ENCODE peak calls at places on chromosomes 16 and 17, in six cellular contexts. One of them, this sample, is unnamed.
A peak's percentile ranks its signal among the peaks of the same experiment; 100 is the strongest.

GRCh38 chr16:69830534-69831211 is 68.5 kb downstream of the WWP2 start:
- DNase-seq in BJ: no peak
- DNase-seq in cardiac fibroblast: no peak
- DNase-seq in HAP-1: no peak
- DNase-seq in NB4: no peak
- DNase-seq in lower leg skin: no peak
- DNase-seq in this sample: no peak

GRCh38 chr16:49483251-49483650 is 109.6 kb downstream of the C16orf78 start:
- DNase-seq in cardiac fibroblast: no peak
- DNase-seq in HAP-1: no peak
- DNase-seq in lower leg skin: peak; percentile 68
- DNase-seq in BJ: no peak
- DNase-seq in NB4: no peak
- DNase-seq in this sample: no peak

GRCh38 chr16:17474572-17474971 is 3.8 kb upstream of the XYLT1 start:
- DNase-seq in BJ: no peak
- DNase-seq in cardiac fibroblast: no peak
- DNase-seq in lower leg skin: peak; percentile 87
- DNase-seq in NB4: peak; percentile 65
- DNase-seq in HAP-1: no peak
- DNase-seq in this sample: no peak

GRCh38 chr17:43829738-43830137 is 3.2 kb downstream of the MPP3 start:
- DNase-seq in BJ: no peak
- DNase-seq in NB4: no peak
- DNase-seq in lower leg skin: no peak
- DNase-seq in cardiac fibroblast: no peak
- DNase-seq in HAP-1: no peak
- DNase-seq in this sample: no peak

GRCh38 chr17:18157354-18157985 is 26.2 kb upstream of the ALKBH5 start:
- DNase-seq in NB4: peak; percentile 32
- DNase-seq in BJ: no peak
- DNase-seq in lower leg skin: no peak
- DNase-seq in HAP-1: no peak
- DNase-seq in cardiac fibroblast: no peak
- DNase-seq in this sample: no peak

GRCh38 chr16:9885876-9886275 is 296.4 kb downstream of the GRIN2A start:
- DNase-seq in NB4: no peak
- DNase-seq in HAP-1: no peak
- DNase-seq in cardiac fibroblast: no peak
- DNase-seq in lower leg skin: no peak
- DNase-seq in BJ: no peak
- DNase-seq in this sample: no peak

GRCh38 chr17:82767041-82767754 is 15.3 kb downstream of the TBCD start:
- DNase-seq in lower leg skin: no peak
- DNase-seq in cardiac fibroblast: peak; percentile 60
- DNase-seq in HAP-1: peak; percentile 83
- DNase-seq in BJ: no peak
- DNase-seq in NB4: peak; percentile 70
- DNase-seq in this sample: no peak

GRCh38 chr17:61583660-61584264 is 7.3 kb downstream of the NACA2 start:
- DNase-seq in BJ: no peak
- DNase-seq in lower leg skin: no peak
- DNase-seq in cardiac fibroblast: no peak
- DNase-seq in HAP-1: no peak
- DNase-seq in NB4: no peak
- DNase-seq in this sample: no peak

GRCh38 chr17:77882481-77883212 is 75.9 kb upstream of the TNRC6C start:
- DNase-seq in HAP-1: no peak
- DNase-seq in BJ: no peak
- DNase-seq in NB4: peak; percentile 86
- DNase-seq in cardiac fibroblast: peak; percentile 89
- DNase-seq in lower leg skin: no peak
- DNase-seq in this sample: peak; percentile 46

GRCh38 chr17:5592382-5592781 is 8.1 kb upstream of the NLRP1 start:
- DNase-seq in HAP-1: no peak
- DNase-seq in NB4: peak; percentile 52
- DNase-seq in lower leg skin: no peak
- DNase-seq in cardiac fibroblast: peak; percentile 68
- DNase-seq in BJ: no peak
- DNase-seq in this sample: no peak

GRCh38 chr16:78584991-78585390 is 485.5 kb downstream of the WWOX start:
- DNase-seq in lower leg skin: no peak
- DNase-seq in HAP-1: no peak
- DNase-seq in BJ: no peak
- DNase-seq in NB4: no peak
- DNase-seq in cardiac fibroblast: no peak
- DNase-seq in this sample: no peak

GRCh38 chr16:12423151-12423550 is 380.5 kb downstream of the CPPED1 start:
- DNase-seq in BJ: no peak
- DNase-seq in cardiac fibroblast: no peak
- DNase-seq in NB4: no peak
- DNase-seq in lower leg skin: no peak
- DNase-seq in HAP-1: no peak
- DNase-seq in this sample: no peak

GRCh38 chr16:84673203-84673535 is 24.9 kb downstream of the KLHL36 start:
- DNase-seq in HAP-1: no peak
- DNase-seq in NB4: peak; percentile 92
- DNase-seq in lower leg skin: no peak
- DNase-seq in BJ: no peak
- DNase-seq in cardiac fibroblast: peak; percentile 78
- DNase-seq in this sample: peak; percentile 16

GRCh38 chr17:70183508-70183907 is 14.2 kb downstream of the KCNJ2 start:
- DNase-seq in cardiac fibroblast: no peak
- DNase-seq in lower leg skin: no peak
- DNase-seq in HAP-1: no peak
- DNase-seq in BJ: no peak
- DNase-seq in NB4: no peak
- DNase-seq in this sample: no peak

GRCh38 chr17:1455291-1455747 is 713 bp downstream of the CRK start:
- DNase-seq in lower leg skin: peak; percentile 95
- DNase-seq in cardiac fibroblast: peak; percentile 79
- DNase-seq in NB4: peak; percentile 61
- DNase-seq in HAP-1: peak; percentile 78
- DNase-seq in BJ: no peak
- DNase-seq in this sample: no peak

GRCh38 chr16:84225571-84225970 is 14.2 kb downstream of the KCNG4 start:
- DNase-seq in cardiac fibroblast: no peak
- DNase-seq in lower leg skin: no peak
- DNase-seq in NB4: no peak
- DNase-seq in HAP-1: no peak
- DNase-seq in BJ: no peak
- DNase-seq in this sample: no peak

GRCh38 chr17:77019955-77020379 is 120.8 kb upstream of the SEC14L1 start:
- DNase-seq in cardiac fibroblast: no peak
- DNase-seq in lower leg skin: no peak
- DNase-seq in BJ: no peak
- DNase-seq in NB4: peak; percentile 14
- DNase-seq in HAP-1: peak; percentile 32
- DNase-seq in this sample: peak; percentile 41

GRCh38 chr17:27398691-27399090 is 57.6 kb upstream of the KSR1 start:
- DNase-seq in NB4: no peak
- DNase-seq in cardiac fibroblast: no peak
- DNase-seq in HAP-1: no peak
- DNase-seq in BJ: no peak
- DNase-seq in lower leg skin: peak; percentile 31
- DNase-seq in this sample: no peak

GRCh38 chr16:70257391-70257790 is 5.7 kb upstream of the EXOSC6 start:
- DNase-seq in HAP-1: no peak
- DNase-seq in cardiac fibroblast: peak; percentile 28
- DNase-seq in lower leg skin: peak; percentile 77
- DNase-seq in BJ: no peak
- DNase-seq in NB4: no peak
- DNase-seq in this sample: no peak

GRCh38 chr17:58377005-58377660 is 25.1 kb upstream of the SUPT4H1 start:
- DNase-seq in BJ: no peak
- DNase-seq in HAP-1: no peak
- DNase-seq in cardiac fibroblast: no peak
- DNase-seq in lower leg skin: no peak
- DNase-seq in NB4: no peak
- DNase-seq in this sample: no peak

GRCh38 chr17:61251939-61252865 is 147.4 kb upstream of the TBX2 start:
- DNase-seq in HAP-1: no peak
- DNase-seq in cardiac fibroblast: peak; percentile 99
- DNase-seq in lower leg skin: peak; percentile 96
- DNase-seq in BJ: peak; percentile 95
- DNase-seq in NB4: peak; percentile 95
- DNase-seq in this sample: peak; percentile 100

GRCh38 chr17:82399030-82399429 is 19.1 kb upstream of the HEXD start:
- DNase-seq in lower leg skin: no peak
- DNase-seq in NB4: peak; percentile 46
- DNase-seq in cardiac fibroblast: peak; percentile 19
- DNase-seq in BJ: peak; percentile 85
- DNase-seq in HAP-1: no peak
- DNase-seq in this sample: peak; percentile 82

GRCh38 chr17:61382796-61383688 is 16.6 kb upstream of the TBX2 start:
- DNase-seq in BJ: no peak
- DNase-seq in HAP-1: no peak
- DNase-seq in NB4: no peak
- DNase-seq in lower leg skin: no peak
- DNase-seq in cardiac fibroblast: no peak
- DNase-seq in this sample: no peak

GRCh38 chr17:78675316-78675616 is 98.1 kb upstream of the DNAH17 start:
- DNase-seq in cardiac fibroblast: no peak
- DNase-seq in lower leg skin: no peak
- DNase-seq in BJ: no peak
- DNase-seq in NB4: no peak
- DNase-seq in HAP-1: no peak
- DNase-seq in this sample: no peak

GRCh38 chr17:1712271-1712670 is 2.1 kb upstream of the TLCD2 start:
- DNase-seq in NB4: no peak
- DNase-seq in BJ: no peak
- DNase-seq in cardiac fibroblast: no peak
- DNase-seq in lower leg skin: no peak
- DNase-seq in HAP-1: no peak
- DNase-seq in this sample: no peak

GRCh38 chr17:41975099-41976083 is 8.8 kb downstream of the CNP start:
- DNase-seq in NB4: no peak
- DNase-seq in cardiac fibroblast: peak; percentile 20
- DNase-seq in BJ: no peak
- DNase-seq in lower leg skin: no peak
- DNase-seq in HAP-1: no peak
- DNase-seq in this sample: no peak

GRCh38 chr16:77414752-77415231 is 20.0 kb downstream of the ADAMTS18 start:
- DNase-seq in cardiac fibroblast: peak; percentile 87
- DNase-seq in BJ: no peak
- DNase-seq in NB4: no peak
- DNase-seq in lower leg skin: no peak
- DNase-seq in HAP-1: no peak
- DNase-seq in this sample: peak; percentile 31

GRCh38 chr16:89598199-89598598 is 15.2 kb upstream of the DPEP1 start:
- DNase-seq in cardiac fibroblast: peak; percentile 46
- DNase-seq in NB4: peak; percentile 60
- DNase-seq in BJ: no peak
- DNase-seq in lower leg skin: no peak
- DNase-seq in HAP-1: peak; percentile 59
- DNase-seq in this sample: no peak

GRCh38 chr16:84117482-84117843 is 721 bp upstream of the MBTPS1 start:
- DNase-seq in HAP-1: no peak
- DNase-seq in cardiac fibroblast: peak; percentile 63
- DNase-seq in lower leg skin: no peak
- DNase-seq in BJ: no peak
- DNase-seq in NB4: no peak
- DNase-seq in this sample: no peak

GRCh38 chr17:740240-741055 is 8.1 kb downstream of the TLCD3A start:
- DNase-seq in lower leg skin: no peak
- DNase-seq in BJ: no peak
- DNase-seq in cardiac fibroblast: no peak
- DNase-seq in NB4: peak; percentile 86
- DNase-seq in HAP-1: no peak
- DNase-seq in this sample: no peak

GRCh38 chr16:49458221-49458620 is 84.6 kb downstream of the C16orf78 start:
- DNase-seq in cardiac fibroblast: no peak
- DNase-seq in BJ: no peak
- DNase-seq in NB4: no peak
- DNase-seq in lower leg skin: peak; percentile 23
- DNase-seq in HAP-1: no peak
- DNase-seq in this sample: no peak

DNA sequence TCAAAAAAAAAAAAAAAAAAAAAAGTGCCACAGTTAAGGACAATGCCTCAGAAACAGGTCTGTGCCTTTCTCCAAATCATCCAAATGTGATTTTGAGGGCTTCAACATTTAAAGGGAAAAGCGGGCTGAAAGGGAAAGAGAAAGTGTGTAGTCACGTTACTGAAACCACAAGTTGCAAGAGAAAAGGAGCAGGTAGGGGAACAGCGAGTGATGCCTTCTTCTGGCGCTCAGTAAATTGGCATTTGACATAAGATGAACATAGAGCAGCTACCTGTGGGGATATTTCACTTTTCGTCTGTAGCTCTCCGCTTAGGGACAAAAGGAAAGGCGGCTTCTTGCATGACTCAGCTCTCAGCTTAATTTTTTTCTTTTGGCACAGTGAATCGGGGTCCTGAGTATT is 11.1 kb downstream of the CMTM2 start:
- DNase-seq in NB4: no peak
- DNase-seq in HAP-1: no peak
- DNase-seq in cardiac fibroblast: no peak
- DNase-seq in lower leg skin: peak; percentile 52
- DNase-seq in BJ: no peak
- DNase-seq in this sample: no peak
- H3K4me3 ChIP-seq in NB4: no peak overlapping the region
- H3K4me3 ChIP-seq in HAP-1: no peak overlapping the region
- H3K4me3 ChIP-seq in cardiac fibroblast: no peak overlapping the region
- H3K4me3 ChIP-seq in lower leg skin: no peak overlapping the region
- H3K4me3 ChIP-seq in BJ: no peak overlapping the region
- H3K4me3 ChIP-seq in this sample: no peak overlapping the region

GRCh38 chr17:49132317-49132698 is 261 bp upstream of the B4GALNT2 start:
- DNase-seq in NB4: no peak
- DNase-seq in HAP-1: no peak
- DNase-seq in cardiac fibroblast: no peak
- DNase-seq in BJ: no peak
- DNase-seq in lower leg skin: no peak
- DNase-seq in this sample: no peak
- H3K4me3 ChIP-seq in NB4: no peak overlapping the region
- H3K4me3 ChIP-seq in HAP-1: peak overlapping the region; percentile 19
- H3K4me3 ChIP-seq in cardiac fibroblast: peak overlapping the region; percentile 39
- H3K4me3 ChIP-seq in BJ: peak overlapping the region; percentile 40
- H3K4me3 ChIP-seq in lower leg skin: no peak overlapping the region
- H3K4me3 ChIP-seq in this sample: peak overlapping the region; percentile 38

DNA sequence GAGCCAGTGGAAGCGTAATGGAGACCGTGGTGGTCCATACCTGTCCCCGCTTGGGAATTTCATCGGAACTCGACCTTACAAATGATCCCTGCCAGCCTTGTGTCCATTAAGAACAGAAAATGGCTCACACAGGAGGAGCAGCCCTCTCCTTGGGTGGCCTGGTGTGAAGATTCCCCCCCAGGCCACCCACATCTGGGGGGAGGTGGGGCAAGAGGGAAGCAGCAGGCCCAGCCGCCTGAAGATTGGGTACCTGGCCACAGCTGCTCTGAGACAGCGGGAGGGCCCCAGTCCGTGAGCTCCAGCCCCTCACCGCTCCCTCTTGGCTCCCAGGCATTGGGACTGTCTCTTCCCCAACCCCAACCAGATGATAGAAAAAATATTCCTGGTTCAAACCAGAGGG is 277.8 kb upstream of the FOXF1 start:
- DNase-seq in HAP-1: no peak
- DNase-seq in BJ: no peak
- DNase-seq in NB4: no peak
- DNase-seq in lower leg skin: peak; percentile 25
- DNase-seq in cardiac fibroblast: no peak
- DNase-seq in this sample: no peak
- H3K4me3 ChIP-seq in HAP-1: no peak overlapping the region
- H3K4me3 ChIP-seq in BJ: no peak overlapping the region
- H3K4me3 ChIP-seq in NB4: no peak overlapping the region
- H3K4me3 ChIP-seq in lower leg skin: no peak overlapping the region
- H3K4me3 ChIP-seq in cardiac fibroblast: no peak overlapping the region
- H3K4me3 ChIP-seq in this sample: no peak overlapping the region

GRCh38 chr16:67109407-67110135 is at the start of gene PHAF1:
- DNase-seq in lower leg skin: peak; percentile 99
- DNase-seq in HAP-1: peak; percentile 96
- DNase-seq in BJ: peak; percentile 39
- DNase-seq in cardiac fibroblast: peak; percentile 91
- DNase-seq in NB4: peak; percentile 94
- DNase-seq in this sample: peak; percentile 64
- H3K4me3 ChIP-seq in lower leg skin: peak within 1 kb of the TSS; percentile 88
- H3K4me3 ChIP-seq in HAP-1: peak within 1 kb of the TSS; percentile 96
- H3K4me3 ChIP-seq in BJ: peak within 1 kb of the TSS; percentile 95
- H3K4me3 ChIP-seq in cardiac fibroblast: peak within 1 kb of the TSS; percentile 93
- H3K4me3 ChIP-seq in NB4: peak within 1 kb of the TSS; percentile 96
- H3K4me3 ChIP-seq in this sample: peak within 1 kb of the TSS; percentile 99